ENCODE peak calls at places on chromosomes 4 and X, in five cellular contexts. P, C, V, H and M are unnamed samples.
A peak's percentile ranks its signal among the peaks of the same experiment; 100 is the strongest.

GRCh38 chrX:50813843-50814661 is at the start of gene SHROOM4:
- DNase-seq in P (peak; percentile 78), C (peak; percentile 63), V (peak; percentile 83), H (peak; percentile 50), M (no peak)

GRCh38 chr4:87527446-87528240 is 1.5 kb downstream of the SPARCL1 start:
- DNase-seq in P (no peak), C (no peak), V (no peak), H (no peak), M (no peak)

GRCh38 chrX:20421275-20421674 is 154.6 kb upstream of the RPS6KA3 start:
- DNase-seq in P (no peak), C (no peak), V (no peak), H (no peak), M (no peak)

GRCh38 chr4:122827899-122828601 is 1.4 kb downstream of the FGF2 start:
- DNase-seq in P (peak; percentile 84), C (peak; percentile 58), V (peak; percentile 86), H (peak; percentile 70), M (peak; percentile 25)

GRCh38 chrX:11577603-11578002 is 88.1 kb downstream of the ARHGAP6 start:
- DNase-seq in P (no peak), C (no peak), V (no peak), H (no peak), M (no peak)

GRCh38 chr4:14434916-14435315 is 567.4 kb upstream of the CPEB2 start:
- DNase-seq in P (no peak), C (no peak), V (no peak), H (no peak), M (no peak)

GRCh38 chrX:15221321-15221720 is 48.6 kb downstream of the ASB9 start:
- DNase-seq in P (peak; percentile 30), C (no peak), V (no peak), H (no peak), M (no peak)

GRCh38 chrX:15749642-15750610 is 11.9 kb downstream of the CA5B start:
- DNase-seq in P (no peak), C (no peak), V (peak; percentile 30), H (no peak), M (peak; percentile 80)

GRCh38 chr4:37908488-37909343 is 17.8 kb downstream of the TBC1D1 start:
- DNase-seq in P (no peak), C (no peak), V (no peak), H (no peak), M (no peak)

GRCh38 chr4:2142630-2143427 is 83.7 kb downstream of the NAT8L start:
- DNase-seq in P (no peak), C (no peak), V (peak; percentile 14), H (no peak), M (no peak)

GRCh38 chr4:154602404-154603020 is 9.9 kb downstream of the FGG start:
- DNase-seq in P (no peak), C (no peak), V (no peak), H (no peak), M (no peak)

GRCh38 chr4:168474660-168475320 is 5.5 kb downstream of the DDX60L start:
- DNase-seq in P (no peak), C (no peak), V (no peak), H (no peak), M (peak; percentile 42)

GRCh38 chr4:155342142-155342541 is 34.6 kb downstream of the MAP9 start:
- DNase-seq in P (no peak), C (no peak), V (peak; percentile 11), H (no peak), M (no peak)

GRCh38 chr4:41538887-41539498 is 1.0 kb downstream of the LIMCH1 start:
- DNase-seq in P (no peak), C (no peak), V (no peak), H (no peak), M (peak; percentile 66)

GRCh38 chr4:153154010-153154975 is 50.0 kb upstream of the TRIM2 start:
- DNase-seq in P (no peak), C (no peak), V (peak; percentile 42), H (no peak), M (no peak)

GRCh38 chr4:68406479-68406859 is 40.8 kb upstream of the TMPRSS11E start:
- DNase-seq in P (no peak), C (no peak), V (no peak), H (no peak), M (no peak)

GRCh38 chrX:141668371-141668770 is 30.2 kb downstream of the SPANXD start:
- DNase-seq in P (no peak), C (no peak), V (no peak), H (no peak), M (no peak)

GRCh38 chr4:101277661-101278060 is 69.7 kb downstream of the PPP3CA start:
- DNase-seq in P (no peak), C (no peak), V (peak; percentile 80), H (no peak), M (peak; percentile 73)

GRCh38 chrX:52852110-52852872 is 15.6 kb downstream of the XAGE3 start:
- DNase-seq in P (no peak), C (no peak), V (peak; percentile 11), H (no peak), M (peak; percentile 72)

GRCh38 chrX:114611018-114611619 is 27.2 kb downstream of the HTR2C start:
- DNase-seq in P (peak; percentile 30), C (peak; percentile 8), V (peak; percentile 42), H (no peak), M (peak; percentile 72)

GRCh38 chr4:88335092-88335665 is 43.5 kb upstream of the HERC6 start:
- DNase-seq in P (no peak), C (no peak), V (peak; percentile 63), H (no peak), M (no peak)

GRCh38 chr4:169993531-169993930 is 32.7 kb downstream of the MFAP3L start:
- DNase-seq in P (no peak), C (no peak), V (no peak), H (no peak), M (no peak)

GRCh38 chrX:139826065-139827044 is 106.5 kb downstream of the ATP11C start:
- DNase-seq in P (no peak), C (no peak), V (peak; percentile 23), H (no peak), M (no peak)

GRCh38 chr4:2702361-2702760 is 53.8 kb downstream of the TNIP2 start:
- DNase-seq in P (no peak), C (no peak), V (no peak), H (no peak), M (no peak)

GRCh38 chr4:9885958-9886357 is 104.5 kb downstream of the DRD5 start:
- DNase-seq in P (no peak), C (no peak), V (no peak), H (no peak), M (no peak)

GRCh38 chrX:103338663-103339062 is 8.6 kb downstream of the TCEAL7 start:
- DNase-seq in P (no peak), C (no peak), V (no peak), H (no peak), M (no peak)

GRCh38 chr4:56424697-56425514 is 10.5 kb downstream of the PPAT start:
- DNase-seq in P (no peak), C (no peak), V (peak; percentile 50), H (no peak), M (peak; percentile 25)

GRCh38 chr4:153222162-153222789 is 18.0 kb downstream of the TRIM2 start:
- DNase-seq in P (peak; percentile 90), C (peak; percentile 80), V (peak; percentile 96), H (no peak), M (peak; percentile 42)

GRCh38 chr4:158280856-158281255 is 70.6 kb downstream of the TMEM144 start:
- DNase-seq in P (no peak), C (no peak), V (no peak), H (no peak), M (peak; percentile 39)

GRCh38 chrX:31190221-31190975 is 118.6 kb upstream of the FTHL17 start:
- DNase-seq in P (no peak), C (no peak), V (no peak), H (no peak), M (no peak)

GRCh38 chr4:52035190-52035589 is 2.9 kb downstream of the SGCB start:
- DNase-seq in P (no peak), C (no peak), V (no peak), H (no peak), M (no peak)

GRCh38 chr4:52032005-52032404 is 6.1 kb downstream of the SGCB start:
- DNase-seq in P (no peak), C (no peak), V (no peak), H (no peak), M (no peak)

GRCh38 chr4:52038109-52038912 is at the start of gene SGCB:
- DNase-seq in P (peak; percentile 63), C (no peak), V (peak; percentile 50), H (no peak), M (peak; percentile 91)

GRCh38 chr4:52036875-52037274 is 1.2 kb downstream of the SGCB start:
- DNase-seq in P (no peak), C (no peak), V (no peak), H (no peak), M (no peak)

GRCh38 chr4:52037730-52038108 is 380 bp downstream of the SGCB start:
- DNase-seq in P (peak; percentile 51), C (no peak), V (peak; percentile 48), H (no peak), M (no peak)
- H2BK120ac ChIP-seq in P (peak overlapping the region; percentile 82), C (no peak overlapping the region), V (peak overlapping the region; percentile 97), H (no peak overlapping the region), M (peak overlapping the region; percentile 0)

GRCh38 chr4:145481164-145481941 is at the start of gene SMAD1:
- DNase-seq in P (peak; percentile 92), C (peak; percentile 64), V (peak; percentile 85), H (no peak), M (peak; percentile 77)

GRCh38 chr4:145481942-145482208 is 222 bp downstream of the SMAD1 start:
- DNase-seq in P (no peak), C (no peak), V (no peak), H (no peak), M (no peak)

GRCh38 chr4:145484240-145484846 is 2.7 kb downstream of the SMAD1 start:
- DNase-seq in P (no peak), C (no peak), V (no peak), H (no peak), M (no peak)

GRCh38 chr4:145480257-145480656 is 1.4 kb upstream of the SMAD1 start:
- DNase-seq in P (no peak), C (no peak), V (no peak), H (no peak), M (no peak)

GRCh38 chr4:145482209-145483021 is 762 bp downstream of the SMAD1 start:
- DNase-seq in P (peak; percentile 90), C (peak; percentile 46), V (peak; percentile 89), H (no peak), M (peak; percentile 54)
- H3K27ac ChIP-seq in P (peak overlapping the region; percentile 88), C (peak overlapping the region; percentile 74), V (peak overlapping the region; percentile 79), H (peak overlapping the region; percentile 66), M (peak overlapping the region; percentile 92)

GRCh38 chr4:26298198-26298950 is 22.4 kb upstream of the RBPJ start:
- DNase-seq in P (peak; percentile 26), C (no peak), V (no peak), H (no peak), M (no peak)
- H4K8ac ChIP-seq in P (no peak overlapping the region), C (no peak overlapping the region), V (no peak overlapping the region), H (no peak overlapping the region), M (no peak overlapping the region)

DNA sequence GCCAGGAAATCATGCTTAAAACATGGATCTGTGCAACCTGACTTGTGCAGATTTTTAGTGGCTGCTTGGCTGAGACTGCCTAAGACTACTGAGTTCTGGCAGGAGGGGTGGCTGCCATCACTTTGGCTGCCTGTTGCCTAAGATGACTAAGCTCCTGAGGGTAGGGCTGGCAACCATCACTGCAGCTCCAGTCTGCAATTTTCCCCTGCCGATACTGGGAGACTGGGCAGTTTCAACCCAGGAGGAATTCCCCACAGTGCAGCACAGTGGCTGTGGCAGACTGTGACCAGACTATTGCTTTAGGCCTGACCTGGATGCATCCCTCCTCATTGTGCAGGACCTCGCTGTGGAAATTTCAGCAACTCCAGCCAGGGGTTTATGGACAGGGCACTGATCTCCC is 544.9 kb downstream of the ANKRD50 start:
- DNase-seq in P (no peak), C (no peak), V (no peak), H (no peak), M (no peak)
- H2BK120ac ChIP-seq in P (no peak overlapping the region), C (no peak overlapping the region), V (no peak overlapping the region), H (no peak overlapping the region), M (no peak overlapping the region)